ENCODE peak calls at places on chromosomes 16 and 17, in five cellular contexts. G is HCT116, P is esophagus muscularis mucosa, B is heart left ventricle, C is PC-3. Q is an unnamed sample.

GRCh38 chr17:75454193-75454592 is 2.2 kb upstream of the TMEM94 start:
- DNase-seq in C (peak), G (no peak), B (no peak), P (no peak), Q (no peak)

GRCh38 chr16:4329354-4329775 is 13.5 kb downstream of the GLIS2 start:
- DNase-seq in G (no peak), P (no peak), C (no peak), B (no peak), Q (no peak)

GRCh38 chr16:60651351-60651750 is 1384.9 kb downstream of the CDH8 start:
- DNase-seq in C (no peak), B (no peak), G (no peak), P (no peak), Q (peak)

GRCh38 chr17:43381621-43382020 is 17.2 kb upstream of the ARL4D start:
- DNase-seq in C (no peak), P (no peak), B (no peak), G (no peak), Q (no peak)

GRCh38 chr17:59331929-59332889 is 754 bp downstream of the YPEL2 start:
- DNase-seq in C (no peak), P (no peak), G (no peak), B (peak), Q (no peak)

GRCh38 chr17:77453613-77454559 is 313.1 kb downstream of the SEC14L1 start:
- DNase-seq in C (no peak), G (no peak), B (peak), P (no peak), Q (no peak)

GRCh38 chr17:47807421-47807820 is 14.2 kb downstream of the OSBPL7 start:
- DNase-seq in C (no peak), B (no peak), P (no peak), G (no peak), Q (no peak)

GRCh38 chr17:50051082-50051576 is 4.8 kb upstream of the ITGA3 start:
- DNase-seq in P (no peak), C (peak), G (peak), B (no peak), Q (no peak)

GRCh38 chr16:88283596-88283995 is 99.2 kb upstream of the ZNF469 start:
- DNase-seq in G (no peak), P (no peak), C (no peak), B (no peak), Q (no peak)

GRCh38 chr17:77475012-77475976 is 334.5 kb downstream of the SEC14L1 start:
- DNase-seq in B (no peak), C (no peak), G (no peak), P (no peak), Q (no peak)

GRCh38 chr17:64354396-64354795 is 36.3 kb downstream of the PECAM1 start:
- DNase-seq in P (no peak), B (no peak), G (no peak), C (no peak), Q (no peak)

GRCh38 chr16:56669005-56669839 is at the start of gene MT1H:
- DNase-seq in B (no peak), G (no peak), P (no peak), C (no peak), Q (no peak)

GRCh38 chr16:50281391-50282009 is 15.1 kb downstream of the ADCY7 start:
- DNase-seq in G (no peak), C (no peak), B (peak), P (no peak), Q (no peak)

GRCh38 chr17:77778636-77779524 is 179.6 kb upstream of the TNRC6C start:
- DNase-seq in G (no peak), P (no peak), B (peak), C (no peak), Q (peak)

GRCh38 chr17:77875881-77876509 is 82.5 kb upstream of the TNRC6C start:
- DNase-seq in C (peak), G (peak), B (no peak), P (no peak), Q (no peak)

GRCh38 chr17:77307479-77308198 is 166.9 kb downstream of the SEC14L1 start:
- DNase-seq in G (no peak), P (no peak), B (no peak), C (no peak), Q (no peak)

GRCh38 chr16:86876499-86876898 is 298.1 kb downstream of the FOXL1 start:
- DNase-seq in C (peak), G (no peak), P (no peak), B (no peak), Q (no peak)

GRCh38 chr16:89149386-89149785 is 22.2 kb upstream of the CDH15 start:
- DNase-seq in G (no peak), C (no peak), B (peak), P (no peak), Q (no peak)

GRCh38 chr16:14464796-14465195 is 165.3 kb downstream of the PARN start:
- DNase-seq in P (no peak), B (no peak), G (no peak), C (no peak), Q (no peak)

GRCh38 chr16:17829826-17830225 is 359.1 kb upstream of the XYLT1 start:
- DNase-seq in B (no peak), C (no peak), P (no peak), G (no peak), Q (no peak)

GRCh38 chr16:17830651-17831050 is 359.9 kb upstream of the XYLT1 start:
- DNase-seq in P (no peak), G (no peak), B (no peak), C (no peak), Q (no peak)

GRCh38 chr16:17832738-17833137 is 362.0 kb upstream of the XYLT1 start:
- DNase-seq in B (no peak), P (no peak), G (no peak), C (no peak), Q (no peak)

GRCh38 chr16:17828012-17828411 is 357.3 kb upstream of the XYLT1 start:
- DNase-seq in C (no peak), G (no peak), B (no peak), P (no peak), Q (peak)

GRCh38 chr16:17831330-17831729 is 360.6 kb upstream of the XYLT1 start:
- DNase-seq in G (no peak), C (no peak), P (no peak), B (no peak), Q (no peak)
- TF ChIP-seq CTCF in G (peak), C (no peak), P (no peak), B (no peak), Q (no peak)

GRCh38 chr16:70682239-70683145 is 3.4 kb downstream of the MTSS2 start:
- DNase-seq in C (no peak), G (no peak), B (peak), P (no peak), Q (no peak)
- H3K4me3 ChIP-seq in C (no peak), G (no peak), B (no peak), P (peak), Q (peak)

GRCh38 chr17:18959845-18960240 is 7.9 kb downstream of the SLC5A10 start:
- DNase-seq in B (no peak), G (no peak), P (no peak), C (no peak), Q (no peak)

GRCh38 chr17:18957831-18958230 is 5.9 kb downstream of the SLC5A10 start:
- DNase-seq in P (no peak), B (no peak), G (no peak), C (no peak), Q (no peak)

GRCh38 chr17:18960241-18960665 is 8.3 kb downstream of the SLC5A10 start:
- DNase-seq in B (no peak), P (no peak), G (no peak), C (no peak), Q (no peak)

GRCh38 chr17:18959071-18959844 is 7.3 kb downstream of the SLC5A10 start:
- DNase-seq in G (no peak), C (no peak), B (no peak), P (no peak), Q (no peak)

DNA sequence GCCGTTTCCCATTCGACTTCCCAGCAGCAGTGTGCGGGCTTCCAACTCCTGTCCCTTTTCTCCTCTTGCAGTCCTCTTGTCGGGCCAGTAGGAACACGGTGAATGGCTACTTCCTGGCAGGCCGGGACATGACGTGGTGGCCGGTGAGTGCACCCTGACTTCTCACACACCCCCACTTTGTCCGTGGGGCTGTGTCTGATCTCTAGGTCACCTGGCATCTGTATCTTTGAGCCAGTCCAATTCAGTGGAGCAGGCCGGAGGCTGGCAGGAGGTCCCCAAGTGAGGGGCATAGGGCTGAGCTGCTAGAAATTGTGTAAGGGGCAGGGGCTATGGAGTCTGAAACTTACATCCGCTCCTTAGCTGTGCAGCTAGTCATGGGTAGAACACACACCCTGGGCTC is 6.6 kb downstream of the SLC5A10 start:
- DNase-seq in B (no peak), C (no peak), G (no peak), P (no peak), Q (no peak)
- TF ChIP-seq CTCF in B (no peak), C (no peak), G (no peak), P (no peak), Q (no peak)

DNA sequence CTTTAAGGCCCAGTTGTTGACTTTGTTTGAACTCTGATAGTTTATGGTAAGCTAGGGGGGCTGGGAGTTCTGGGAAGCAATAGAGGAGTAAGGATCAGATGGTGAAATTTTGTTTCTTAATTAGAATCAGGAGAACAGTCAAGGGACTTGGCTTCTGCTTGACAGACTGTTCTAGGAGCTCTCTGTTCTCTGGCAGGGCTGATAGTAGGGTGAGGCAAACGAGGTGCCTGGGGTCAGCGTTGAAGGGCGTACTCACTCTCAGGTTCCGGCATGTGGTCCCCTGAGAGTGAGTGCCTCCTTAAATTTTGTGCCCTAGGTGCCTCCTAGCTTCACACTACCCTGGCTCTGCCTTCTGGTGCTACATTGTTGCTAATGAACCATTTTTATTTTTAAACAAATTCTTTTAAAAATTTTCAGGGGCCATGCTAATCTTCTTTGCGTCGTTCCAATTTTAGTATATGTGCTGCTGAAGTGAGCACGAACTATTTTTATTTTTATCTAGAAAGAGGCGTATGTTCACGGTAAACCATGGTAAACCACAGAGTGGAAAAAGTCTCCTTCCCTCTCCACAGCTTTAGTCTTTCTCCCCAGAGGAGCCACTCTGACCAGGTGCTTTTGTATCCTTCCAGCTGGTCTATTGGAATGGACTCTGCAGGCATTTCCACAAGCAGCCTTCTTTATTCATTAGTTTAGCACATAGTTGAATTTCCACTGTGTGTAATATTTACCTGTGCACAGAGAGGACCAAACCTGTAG is 19.7 kb downstream of the SLC7A6 start:
- DNase-seq in G (no peak), P (no peak), B (no peak), C (no peak), Q (no peak)
- H3K4me3 ChIP-seq in G (no peak), P (no peak), B (no peak), C (no peak), Q (no peak)

GRCh38 chr16:17056666-17057065 is 414.1 kb downstream of the XYLT1 start:
- DNase-seq in C (no peak), G (no peak), B (no peak), P (no peak), Q (no peak)

GRCh38 chr16:17050468-17050867 is 420.3 kb downstream of the XYLT1 start:
- DNase-seq in B (no peak), C (no peak), G (no peak), P (no peak), Q (no peak)

GRCh38 chr16:17058471-17058870 is 412.3 kb downstream of the XYLT1 start:
- DNase-seq in B (no peak), C (no peak), G (no peak), P (no peak), Q (no peak)

GRCh38 chr16:17053536-17054160 is 417.1 kb downstream of the XYLT1 start:
- DNase-seq in C (no peak), G (no peak), B (no peak), P (no peak), Q (no peak)
- TF ChIP-seq CTCF in C (no peak), G (peak), B (no peak), P (no peak), Q (no peak)

GRCh38 chr17:35748323-35748960 is 4.6 kb downstream of the GAS2L2 start:
- DNase-seq in B (no peak), G (no peak), P (no peak), C (peak), Q (no peak)

GRCh38 chr17:35752471-35752870 is 568 bp downstream of the GAS2L2 start:
- DNase-seq in G (no peak), P (no peak), B (no peak), C (no peak), Q (no peak)

GRCh38 chr17:35749560-35750412 is 3.3 kb downstream of the GAS2L2 start:
- DNase-seq in C (no peak), B (no peak), P (no peak), G (no peak), Q (no peak)

GRCh38 chr17:35748979-35749378 is 4.1 kb downstream of the GAS2L2 start:
- DNase-seq in G (no peak), P (no peak), B (no peak), C (no peak), Q (no peak)

GRCh38 chr17:35750526-35751395 is 2.3 kb downstream of the GAS2L2 start:
- DNase-seq in P (no peak), G (no peak), C (no peak), B (no peak), Q (no peak)
- H3K4me3 ChIP-seq in P (peak), G (no peak), C (no peak), B (no peak), Q (no peak)

GRCh38 chr16:743794-744500 is 3.1 kb upstream of the CIAO3 start:
- DNase-seq in C (no peak), P (no peak), G (no peak), B (no peak), Q (no peak)
- TF ChIP-seq CTCF in C (no peak), P (no peak), G (peak), B (no peak), Q (peak)

DNA sequence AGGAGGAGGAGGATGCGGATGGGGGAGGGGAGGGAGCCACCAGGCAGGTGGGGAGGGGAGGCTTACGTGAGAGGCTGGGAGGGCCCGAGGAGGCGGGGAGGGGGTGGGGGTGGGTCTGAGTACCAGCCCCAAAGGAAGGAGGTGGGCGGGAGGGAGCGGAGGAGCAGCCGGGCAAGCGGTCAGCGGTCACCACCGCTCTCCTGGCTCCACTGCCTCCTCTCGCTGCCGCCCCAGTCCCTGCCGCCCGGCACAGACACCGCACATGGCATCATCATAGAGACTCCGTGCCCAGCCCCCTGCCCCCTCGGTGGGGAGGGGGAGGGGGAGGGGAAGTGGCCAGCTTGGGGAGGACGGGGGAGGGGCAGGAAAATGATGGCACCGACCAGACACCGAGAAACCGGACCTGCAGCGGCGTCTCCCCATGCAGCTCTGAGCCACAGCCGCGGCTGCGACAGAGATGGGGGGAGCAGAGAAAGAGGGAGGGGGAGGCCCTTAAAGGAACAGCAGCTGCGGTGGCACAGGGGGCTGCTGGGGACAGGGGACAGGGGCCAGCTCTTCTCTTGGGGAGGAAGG is at the start of gene TLCD3B:
- DNase-seq in B (no peak), G (no peak), C (no peak), P (no peak), Q (no peak)
- H3K4me3 ChIP-seq in B (no peak), G (no peak), C (peak), P (peak), Q (no peak)

DNA sequence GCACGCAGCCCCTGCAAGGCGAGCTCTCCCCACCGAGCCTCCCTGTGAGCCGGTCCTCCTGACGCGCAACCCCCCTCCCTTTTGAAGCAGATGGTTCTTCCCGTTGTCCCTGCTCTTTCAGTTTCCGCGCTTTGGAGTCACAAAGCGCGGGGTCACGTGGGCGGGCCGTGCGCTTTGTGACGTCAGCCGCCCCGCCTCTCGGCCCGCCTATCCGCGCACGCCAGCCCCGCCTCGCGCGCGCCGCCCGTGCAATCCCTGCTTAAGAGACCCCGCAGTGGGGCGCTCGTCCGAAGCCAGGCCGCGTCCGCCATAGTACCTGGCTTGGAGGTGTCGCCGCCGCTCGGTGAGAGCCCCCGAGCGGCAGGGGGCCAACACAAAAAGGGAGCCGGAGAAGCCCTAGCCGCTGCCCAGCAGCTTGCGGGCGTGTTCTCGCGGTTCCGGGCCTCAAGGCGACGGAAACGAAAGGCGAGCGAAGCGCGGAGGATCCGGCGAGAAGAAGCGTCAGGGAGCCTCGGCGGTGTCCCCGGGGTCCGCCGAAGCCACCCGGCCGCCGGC is at the start of gene RBBP6:
- DNase-seq in P (peak), B (peak), C (peak), G (peak), Q (peak)
- TF ChIP-seq CTCF in P (no peak), B (peak), C (peak), G (peak), Q (peak)